ENCODE peak calls at places on chromosomes 6 and 20, in four cellular contexts. R is transverse colon, P is Panc1, A is prostate gland. B is an unnamed sample. For H3K4me1, the result is how much of the 10 kb centered on the place peaks cover.

GRCh38 chr20:1266167-1266973 is at the start of gene SNPH:
- DNase-seq in A (peak), P (no peak), R (peak), B (no peak)

GRCh38 chr6:5695260-5696245 is 311.2 kb downstream of the NRN1 start:
- DNase-seq in R (peak), A (no peak), P (no peak), B (no peak)

GRCh38 chr20:879626-880025 is 36.5 kb downstream of the ANGPT4 start:
- DNase-seq in P (no peak), A (no peak), R (no peak), B (no peak)

GRCh38 chr6:38187688-38188590 is 368.4 kb downstream of the ZFAND3 start:
- DNase-seq in A (no peak), P (no peak), R (no peak), B (no peak)

GRCh38 chr6:53831956-53832660 is 37.3 kb downstream of the LRRC1 start:
- DNase-seq in P (no peak), A (no peak), R (no peak), B (no peak)

GRCh38 chr20:10047427-10047826 is 12.6 kb downstream of the ANKEF1 start:
- DNase-seq in R (no peak), A (no peak), P (no peak), B (no peak)

GRCh38 chr6:139531148-139531547 is 156.7 kb upstream of the CITED2 start:
- DNase-seq in A (no peak), R (peak), P (no peak), B (no peak)

GRCh38 chr20:61777773-61778484 is 287.8 kb downstream of the TAF4 start:
- DNase-seq in A (no peak), R (no peak), P (no peak), B (no peak)

GRCh38 chr20:17442588-17442987 is 88.6 kb downstream of the BFSP1 start:
- DNase-seq in P (no peak), R (no peak), A (no peak), B (no peak)

GRCh38 chr6:87151786-87152527 is 3.4 kb upstream of the ZNF292 start:
- DNase-seq in P (no peak), A (peak), R (peak), B (no peak)

GRCh38 chr6:28497893-28498292 is 17.7 kb downstream of the GPX6 start:
- DNase-seq in A (no peak), P (no peak), R (no peak), B (no peak)

GRCh38 chr6:100620085-100620484 is 155.4 kb upstream of the SIM1 start:
- DNase-seq in A (no peak), P (no peak), R (no peak), B (no peak)

GRCh38 chr6:43150051-43150751 is 20.9 kb upstream of the SRF start:
- DNase-seq in A (peak), R (peak), P (no peak), B (no peak)

GRCh38 chr6:132950556-132950955 is 136.2 kb downstream of the RPS12 start:
- DNase-seq in A (no peak), R (no peak), P (no peak), B (no peak)

GRCh38 chr20:1345030-1345755 is 16.3 kb upstream of the SDCBP2 start:
- DNase-seq in R (no peak), A (no peak), P (no peak), B (peak)

GRCh38 chr6:17331238-17331637 is 50.1 kb downstream of the RBM24 start:
- DNase-seq in A (no peak), P (no peak), R (no peak), B (no peak)

GRCh38 chr6:105793132-105793531 is 293.0 kb upstream of the PRDM1 start:
- DNase-seq in P (no peak), A (no peak), R (peak), B (no peak)

GRCh38 chr6:158015545-158015944 is 33.9 kb downstream of the SYNJ2 start:
- DNase-seq in A (no peak), R (no peak), P (no peak), B (no peak)

GRCh38 chr6:136249336-136249735 is 775 bp downstream of the MTFR2 start:
- DNase-seq in A (no peak), P (no peak), R (no peak), B (no peak)

GRCh38 chr20:2358006-2358405 is 22.7 kb upstream of the TGM6 start:
- DNase-seq in P (no peak), R (no peak), A (no peak), B (peak)

GRCh38 chr6:90198758-90199425 is 97.8 kb downstream of the BACH2 start:
- DNase-seq in P (no peak), R (no peak), A (no peak), B (no peak)

GRCh38 chr6:45613678-45614077 is 235.9 kb upstream of the SUPT3H start:
- DNase-seq in P (no peak), R (peak), A (peak), B (no peak)

GRCh38 chr6:168097221-168097620 is 18.2 kb upstream of the FRMD1 start:
- DNase-seq in R (no peak), P (no peak), A (no peak), B (no peak)

GRCh38 chr20:51531141-51531710 is 11.3 kb downstream of the NFATC2 start:
- DNase-seq in A (no peak), R (no peak), P (no peak), B (no peak)

GRCh38 chr6:113317870-113318269 is 539.3 kb upstream of the MARCKS start:
- DNase-seq in R (no peak), P (no peak), A (no peak), B (no peak)

GRCh38 chr20:61436674-61437279 is 184.7 kb downstream of the CDH4 start:
- DNase-seq in R (no peak), A (no peak), P (no peak), B (no peak)

GRCh38 chr6:129607581-129608186 is 102.3 kb downstream of the ARHGAP18 start:
- DNase-seq in R (no peak), P (no peak), A (no peak), B (no peak)

GRCh38 chr20:62356143-62356947 is 10.8 kb downstream of the LAMA5 start:
- DNase-seq in A (no peak), R (no peak), P (no peak), B (no peak)

DNA sequence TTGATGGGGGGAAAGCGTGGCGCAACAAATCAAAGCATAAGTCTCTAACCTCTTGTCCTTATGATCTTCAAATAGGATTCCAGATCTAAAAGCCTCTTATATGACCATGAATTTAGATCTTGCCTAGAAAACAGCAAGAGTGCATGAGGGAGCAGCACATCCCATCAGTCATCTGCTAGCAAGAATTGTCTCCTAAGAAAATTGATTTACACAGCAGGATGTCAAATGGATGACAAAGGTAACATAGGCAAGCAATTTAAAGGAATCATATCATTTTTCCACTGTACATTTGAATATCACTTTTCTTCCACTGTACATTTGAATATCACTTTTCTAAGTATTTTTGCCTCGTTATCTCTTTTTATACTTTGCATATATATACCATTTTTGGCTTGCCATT is 7.5 kb upstream of the MYLIP start:
- DNase-seq in A (no peak), P (no peak), R (no peak), B (no peak)
- TF ChIP-seq POLR2AphosphoS5 in A (no peak), P (no peak), R (no peak), B (no peak)

DNA sequence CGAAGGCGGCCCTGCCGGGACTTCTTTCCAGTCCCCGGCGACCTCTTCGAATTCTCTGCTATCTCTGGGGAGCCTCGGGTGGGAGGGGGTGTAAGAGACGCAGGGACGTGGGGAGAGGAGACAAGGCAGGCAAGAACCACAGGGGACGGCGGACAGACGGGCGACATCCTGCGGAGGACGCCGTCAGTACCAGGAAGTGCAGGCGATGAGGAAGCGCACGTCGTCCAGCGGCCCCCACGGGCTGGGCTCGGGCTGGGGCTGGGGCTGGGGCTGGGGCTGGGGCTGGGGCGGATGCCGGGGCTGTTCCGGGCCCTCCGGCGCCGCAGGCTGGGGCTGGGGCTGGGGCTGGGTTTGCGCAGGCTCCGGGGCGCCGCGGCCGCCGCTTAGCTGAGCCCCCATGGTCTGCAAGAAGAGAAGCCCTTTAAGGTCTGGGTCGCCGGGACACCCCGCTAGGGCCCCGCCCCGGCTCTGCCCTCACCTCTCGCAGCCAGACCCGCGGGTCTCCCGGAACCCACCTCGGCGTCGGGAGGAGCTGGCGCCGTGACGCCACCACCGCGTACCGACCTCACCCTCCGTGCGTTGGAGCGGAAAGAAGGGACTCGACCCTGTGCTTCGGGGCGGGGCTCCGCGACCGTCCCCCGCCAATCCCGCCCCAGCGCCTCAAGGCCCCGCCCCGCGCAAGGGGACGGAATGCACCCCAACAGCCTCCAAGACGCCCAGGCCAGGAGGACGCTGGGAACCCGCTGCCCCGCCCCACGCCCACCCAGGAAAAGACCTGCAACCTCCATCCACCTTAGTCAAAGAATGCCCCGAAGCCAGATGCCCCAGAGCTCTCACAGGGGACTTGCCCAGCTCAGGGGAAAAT is at the start of gene MMP24OS:
- DNase-seq in A (peak), P (peak), R (peak), B (no peak)
- TF ChIP-seq CTCF in A (peak), P (no peak), R (peak), B (no peak)

DNA sequence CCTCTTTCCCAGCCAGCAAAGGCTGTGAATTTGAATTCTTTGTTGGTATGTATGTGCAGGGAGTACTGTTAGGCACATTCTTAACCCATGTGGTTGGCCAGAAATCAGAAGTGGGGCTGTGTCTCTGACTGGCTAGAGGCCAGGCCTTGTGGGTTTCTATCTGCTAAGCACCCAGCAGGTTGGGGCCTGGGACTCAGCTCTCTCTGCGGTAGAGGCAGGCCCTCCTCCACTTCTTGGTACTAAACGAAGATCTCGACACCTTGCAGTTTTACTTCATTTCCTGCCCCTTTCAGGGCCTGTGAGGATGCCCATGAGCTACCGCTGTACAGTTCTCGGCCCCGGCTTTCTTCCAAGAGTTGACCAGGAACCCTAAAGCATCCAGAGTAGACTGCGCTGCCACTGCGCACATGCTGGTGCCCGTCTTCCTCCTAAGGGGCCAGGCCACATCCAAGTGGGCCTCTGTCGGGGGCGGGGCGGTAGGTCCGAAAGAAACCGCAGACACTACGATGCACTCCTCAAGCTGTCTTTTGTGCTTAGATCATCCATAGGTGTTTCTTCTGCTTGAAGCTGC is 51.1 kb downstream of the TCP11 start:
- DNase-seq in A (no peak), R (no peak), P (no peak), B (no peak)
- H3K4me1 ChIP-seq in A (under half), R (under half), P (under half), B (under half)

GRCh38 chr6:41727705-41728072 is 7.7 kb downstream of the TFEB start:
- DNase-seq in R (no peak), A (no peak), P (no peak), B (no peak)

GRCh38 chr6:41728954-41729353 is 6.5 kb downstream of the TFEB start:
- DNase-seq in R (no peak), A (no peak), P (no peak), B (no peak)

GRCh38 chr6:41726876-41727275 is 8.5 kb downstream of the TFEB start:
- DNase-seq in R (no peak), P (no peak), A (no peak), B (no peak)

GRCh38 chr6:41729624-41730023 is 5.8 kb downstream of the TFEB start:
- DNase-seq in R (no peak), P (no peak), A (no peak), B (no peak)

DNA sequence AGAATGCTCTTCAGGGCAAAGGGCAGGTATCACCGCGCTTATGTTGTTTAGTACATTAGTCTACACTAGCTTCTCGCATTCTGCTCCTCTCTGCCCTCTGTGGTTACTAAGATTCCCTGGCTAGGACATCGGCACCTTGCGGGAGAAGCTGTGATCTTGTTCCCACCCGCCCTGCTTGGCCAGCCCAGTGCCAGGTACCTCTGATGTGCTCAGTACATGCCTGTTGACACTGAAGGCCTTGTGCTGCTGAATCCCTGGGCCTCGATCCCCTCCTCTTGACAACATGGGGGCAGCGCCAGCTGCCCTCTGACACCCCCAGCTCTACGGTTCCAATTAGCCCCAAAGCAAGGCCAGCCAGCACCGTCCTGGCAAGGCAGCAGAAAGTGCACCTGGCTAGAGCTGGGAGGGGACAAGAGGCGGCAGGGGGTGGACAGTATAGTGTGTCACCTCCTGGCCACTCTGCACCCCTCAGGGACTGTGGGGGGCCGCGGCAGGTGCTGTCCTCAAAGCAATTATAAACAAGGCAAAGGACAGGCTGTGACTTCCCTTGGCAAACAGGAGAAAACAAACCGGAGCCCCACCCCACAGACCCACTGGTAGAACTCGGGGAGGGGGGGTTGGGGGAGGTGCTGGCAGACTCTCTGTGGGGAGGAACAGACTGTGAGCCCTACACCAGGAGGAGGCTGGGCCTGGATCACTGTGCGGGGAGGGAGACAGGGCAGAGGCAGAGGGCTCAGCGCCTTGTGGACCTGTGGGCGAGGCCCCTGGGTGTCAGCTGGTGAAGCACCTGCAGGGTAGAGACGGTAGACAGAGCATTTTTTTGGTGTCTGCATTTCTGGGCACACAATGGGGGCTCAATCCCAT is 7.1 kb downstream of the TFEB start:
- DNase-seq in P (no peak), R (peak), A (peak), B (no peak)
- TF ChIP-seq POLR2AphosphoS5 in P (no peak), R (no peak), A (peak), B (no peak)

GRCh38 chr6:3371222-3371949 is 85.5 kb downstream of the SLC22A23 start:
- DNase-seq in A (no peak), P (no peak), R (no peak), B (no peak)

GRCh38 chr6:3372912-3373554 is 83.8 kb downstream of the SLC22A23 start:
- DNase-seq in P (no peak), A (no peak), R (peak), B (no peak)

GRCh38 chr6:3373597-3374203 is 83.2 kb downstream of the SLC22A23 start:
- DNase-seq in P (no peak), A (no peak), R (no peak), B (no peak)

GRCh38 chr6:3370361-3371221 is 86.3 kb downstream of the SLC22A23 start:
- DNase-seq in A (no peak), R (no peak), P (no peak), B (no peak)

DNA sequence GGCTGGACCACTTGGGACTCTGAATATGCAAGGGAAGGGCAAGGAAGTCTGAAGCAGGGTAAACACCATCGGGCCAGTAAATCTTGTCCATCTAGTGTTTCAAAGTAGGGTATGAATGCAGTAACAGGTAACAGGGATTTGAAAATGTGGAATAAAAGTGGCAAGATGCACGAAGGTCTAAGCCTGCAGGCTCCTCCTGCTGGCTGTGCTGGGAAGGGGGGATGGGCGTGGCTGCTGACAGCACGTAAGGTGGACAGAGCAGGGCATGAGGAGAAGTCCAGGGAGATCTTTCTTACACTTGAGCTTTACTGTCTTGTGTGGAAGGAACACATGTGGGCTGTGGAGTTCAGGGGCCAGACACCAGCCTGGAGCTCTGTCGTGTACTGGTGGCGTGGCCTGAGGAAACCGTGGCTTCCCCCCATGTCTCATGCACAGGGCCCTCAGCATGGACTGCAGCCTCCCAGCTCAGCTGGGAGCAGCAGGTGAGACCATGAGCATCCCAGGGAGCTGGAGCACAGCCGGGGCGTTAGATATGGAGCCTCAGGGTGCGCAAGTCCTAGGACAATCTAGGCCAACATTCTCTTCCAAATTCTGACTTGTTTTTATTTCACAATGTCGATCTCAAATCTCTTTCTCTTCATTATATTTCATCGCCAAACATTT is 84.5 kb downstream of the SLC22A23 start:
- DNase-seq in R (no peak), A (no peak), P (no peak), B (no peak)
- TF ChIP-seq CTCF in R (no peak), A (no peak), P (no peak), B (no peak)

GRCh38 chr20:41050361-41051019 is 21.9 kb downstream of the TOP1 start:
- DNase-seq in A (no peak), P (no peak), R (no peak), B (no peak)

GRCh38 chr20:41051426-41051825 is 22.8 kb downstream of the TOP1 start:
- DNase-seq in A (no peak), R (no peak), P (no peak), B (no peak)

GRCh38 chr20:41048475-41049242 is 20.0 kb downstream of the TOP1 start:
- DNase-seq in A (no peak), R (no peak), P (no peak), B (no peak)

GRCh38 chr20:41047975-41048305 is 19.3 kb downstream of the TOP1 start:
- DNase-seq in A (no peak), R (no peak), P (no peak), B (no peak)

GRCh38 chr20:41049451-41049850 is 20.8 kb downstream of the TOP1 start:
- DNase-seq in R (no peak), P (no peak), A (no peak), B (no peak)
- H3K4me1 ChIP-seq in R (half or more), P (under half), A (under half), B (half or more)

DNA sequence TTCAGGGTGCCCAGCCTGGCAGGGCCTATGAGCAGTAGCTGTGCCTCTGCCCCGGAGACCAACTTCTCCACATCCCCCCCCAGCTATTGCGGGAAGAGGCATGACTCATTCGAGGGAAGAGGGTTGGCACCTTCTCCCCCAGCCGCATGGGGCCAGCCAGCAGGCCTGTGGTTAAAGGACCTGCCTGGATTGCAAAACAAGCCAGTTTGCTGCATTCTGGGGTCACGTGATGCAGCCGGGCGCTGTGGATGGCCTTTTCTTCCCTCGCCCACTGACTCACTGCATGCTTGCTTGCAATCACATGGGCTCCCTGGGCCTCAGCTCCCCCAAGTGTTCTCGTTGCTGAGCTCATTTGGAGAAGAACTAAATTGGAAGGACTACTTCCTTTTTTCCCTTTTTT is 182.5 kb downstream of the MAFB start:
- DNase-seq in A (peak), P (no peak), R (peak), B (no peak)
- TF ChIP-seq POLR2AphosphoS5 in A (peak), P (no peak), R (no peak), B (peak)

DNA sequence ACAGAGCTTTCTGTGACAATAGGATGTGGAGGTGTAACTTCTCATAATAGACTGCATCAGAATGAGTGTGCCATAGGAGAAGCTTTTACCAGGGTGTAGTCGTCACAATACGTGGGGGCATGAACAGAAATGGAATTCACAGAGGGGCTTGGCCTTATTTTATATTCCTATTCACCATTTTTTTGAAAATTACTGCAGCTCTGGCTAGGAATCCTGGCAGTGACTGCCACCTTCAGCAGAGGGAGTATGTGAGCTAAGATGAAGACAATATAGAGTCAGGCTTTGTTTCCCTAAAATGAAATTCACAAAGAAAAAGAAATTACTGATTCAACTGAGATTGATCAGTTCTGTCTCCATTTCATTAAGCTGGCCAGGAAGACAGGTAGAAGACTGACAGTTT is 13.9 kb downstream of the TOMM6 start:
- DNase-seq in A (no peak), R (no peak), P (no peak), B (no peak)
- TF ChIP-seq CTCF in A (peak), R (no peak), P (no peak), B (no peak)

B was measured in vagina.